ENCODE peak calls at places on chromosomes 4 and X, in four cellular contexts. T is epithelial cell of esophagus, D is astrocyte of the spinal cord, S is RWPE1. E is an unnamed sample.

GRCh38 chrX:39903343-39903742 is 194.4 kb downstream of the BCOR start:
- DNase-seq in T (peak; percentile 22), D (peak; percentile 45), S (no peak), E (no peak)

GRCh38 chrX:53263597-53264094 is 17.7 kb downstream of the IQSEC2 start:
- DNase-seq in D (peak; percentile 52), T (peak; percentile 71), S (peak; percentile 53), E (no peak)

GRCh38 chr4:6840062-6840976 is 57.8 kb downstream of the KIAA0232 start:
- DNase-seq in D (peak; percentile 51), T (no peak), S (no peak), E (no peak)

GRCh38 chr4:142274137-142274536 is 572.0 kb downstream of the INPP4B start:
- DNase-seq in T (peak; percentile 80), D (peak; percentile 67), S (peak; percentile 9), E (no peak)

GRCh38 chr4:27678027-27678426 is 817.4 kb downstream of the STIM2 start:
- DNase-seq in D (no peak), T (no peak), S (no peak), E (no peak)

GRCh38 chr4:121096629-121097028 is 24.3 kb upstream of the NDNF start:
- DNase-seq in T (peak; percentile 28), D (peak; percentile 57), S (peak; percentile 34), E (no peak)

GRCh38 chr4:8528713-8529112 is 51.5 kb upstream of the GPR78 start:
- DNase-seq in T (no peak), D (peak; percentile 78), S (no peak), E (no peak)

GRCh38 chrX:123961268-123962005 is at the start of gene STAG2:
- DNase-seq in S (peak; percentile 64), D (peak; percentile 83), T (peak; percentile 79), E (peak; percentile 54)

GRCh38 chr4:124386163-124386562 is 326.4 kb downstream of the ANKRD50 start:
- DNase-seq in D (peak; percentile 19), T (no peak), S (no peak), E (no peak)

GRCh38 chr4:185740471-185740873 is 71.5 kb downstream of the SORBS2 start:
- DNase-seq in D (no peak), T (no peak), S (no peak), E (no peak)

GRCh38 chr4:24768006-24768405 is 27.4 kb upstream of the SOD3 start:
- DNase-seq in D (no peak), T (no peak), S (no peak), E (no peak)

GRCh38 chr4:152115794-152116193 is 355.0 kb upstream of the GATB start:
- DNase-seq in D (no peak), T (no peak), S (no peak), E (no peak)

GRCh38 chrX:44874481-44875184 is 1.6 kb downstream of the KDM6A start:
- DNase-seq in T (peak; percentile 46), D (peak; percentile 57), S (peak; percentile 46), E (no peak)

GRCh38 chr4:8495803-8496202 is 55.2 kb downstream of the TRMT44 start:
- DNase-seq in T (no peak), D (no peak), S (no peak), E (no peak)

GRCh38 chrX:71070531-71070930 is 2.4 kb upstream of the SNX12 start:
- DNase-seq in S (no peak), T (no peak), D (no peak), E (no peak)

GRCh38 chrX:71067727-71068051 is 445 bp downstream of the SNX12 start:
- DNase-seq in S (no peak), T (no peak), D (no peak), E (no peak)

GRCh38 chrX:71067079-71067478 is 1.1 kb downstream of the SNX12 start:
- DNase-seq in D (no peak), S (no peak), T (no peak), E (no peak)

DNA sequence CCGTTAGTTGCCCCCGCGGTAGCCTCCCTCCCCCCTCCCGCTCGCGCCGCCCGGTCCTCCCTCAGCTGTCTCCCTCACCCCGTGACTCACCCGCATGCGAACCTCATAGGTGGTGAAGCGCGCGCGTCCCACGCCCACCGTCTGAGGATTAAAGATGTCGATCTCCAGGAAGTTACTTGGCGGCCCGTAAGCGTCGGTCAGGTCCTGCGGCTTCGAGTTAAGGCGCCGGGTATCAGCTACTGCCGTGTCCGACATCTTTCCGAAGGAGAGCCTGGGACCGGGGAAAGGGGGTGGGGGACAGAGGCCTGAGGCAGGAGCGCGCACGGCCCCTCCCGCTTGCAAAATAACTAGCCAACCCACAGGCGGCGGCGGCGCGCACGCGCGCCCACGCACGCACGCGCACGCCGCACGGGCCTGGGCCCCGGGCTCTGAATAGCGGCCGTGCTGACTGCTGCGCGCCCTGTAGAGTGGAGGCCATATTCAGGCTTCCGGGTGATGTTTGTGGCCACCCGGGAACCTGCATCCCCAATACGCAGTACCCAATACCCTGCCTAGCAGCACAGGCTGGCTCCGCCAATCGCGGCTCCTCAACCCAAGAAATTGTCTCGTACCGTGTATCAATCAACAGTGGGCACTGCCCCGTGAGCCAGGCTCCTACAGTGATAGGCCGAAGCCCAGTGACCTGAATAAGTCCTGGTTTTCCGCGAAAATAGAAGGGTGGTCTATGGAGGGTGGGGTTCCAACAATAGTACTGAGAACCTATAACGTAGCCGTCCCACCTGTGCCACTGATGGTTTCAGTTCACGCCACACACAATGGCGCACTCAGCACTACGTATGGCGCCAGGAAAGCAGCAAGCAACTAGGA is at the start of gene SNX12:
- DNase-seq in S (peak; percentile 84), D (peak; percentile 93), T (peak; percentile 94), E (peak; percentile 70)
- TF ChIP-seq CTCF in S (no peak), D (no peak), T (no peak), E (no peak)

GRCh38 chr4:2592572-2592971 is 56.1 kb downstream of the FAM193A start:
- DNase-seq in S (no peak), T (no peak), D (no peak), E (no peak)
- TF ChIP-seq CTCF in S (no peak), T (no peak), D (no peak), E (no peak)

DNA sequence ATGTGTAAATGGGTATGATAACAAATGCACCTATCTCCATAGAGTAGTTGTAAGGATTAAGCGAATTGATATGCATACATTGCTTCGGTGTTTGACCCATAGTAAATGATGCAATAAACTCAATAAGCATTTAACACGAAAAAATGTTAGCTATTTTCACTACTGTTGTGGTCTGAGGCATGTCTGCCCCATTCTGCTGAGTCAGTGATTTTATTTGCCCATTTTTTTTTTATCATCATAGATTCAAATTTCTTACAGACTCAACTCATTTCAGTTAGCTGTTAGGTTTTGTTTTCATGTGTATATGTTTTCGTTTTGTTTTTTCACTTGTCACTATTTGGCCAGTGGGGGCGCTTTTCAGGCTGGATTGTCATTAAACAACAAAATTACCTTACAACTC is 27.8 kb upstream of the ARHGEF9 start:
- DNase-seq in S (no peak), D (no peak), T (no peak), E (no peak)
- TF ChIP-seq CTCF in S (no peak), D (no peak), T (no peak), E (no peak)

GRCh38 chr4:162865102-162865501 is 301.6 kb downstream of the NAF1 start:
- DNase-seq in D (no peak), T (peak; percentile 1), S (no peak), E (no peak)
- TF ChIP-seq CTCF in D (no peak), T (no peak), S (no peak), E (no peak)

E was measured in progenitor cell of endocrine pancreas.